ENCODE peak calls at places on chromosomes 6 and 20, in eight cellular contexts. C is B cell; Q is stimulated activated CD8-positive, alpha-beta memory T cell treated with anti-CD3 and anti-CD28 coated beads, Interleukin-7, amount 100 ng/mL, for 4 hours; Y is colonic mucosa; T is anterior cingulate cortex; E is SJSA1; G is NB4; M is effector CD4-positive, alpha-beta T cell. H is an unnamed sample.

GRCh38 chr6:157990321-157991066 is 8.8 kb downstream of the SYNJ2 start:
- DNase-seq in Q (peak; percentile 36), T (no peak), G (peak; percentile 99), Y (no peak), E (no peak), M (no peak), C (peak; percentile 56), H (no peak)

GRCh38 chr6:5086294-5086890 is 1.3 kb downstream of the PPP1R3G start:
- DNase-seq in C (no peak), E (no peak), Q (no peak), M (no peak), Y (no peak), T (no peak), G (no peak), H (no peak)

GRCh38 chr20:53202781-53203180 is 230.6 kb downstream of the TSHZ2 start:
- DNase-seq in C (no peak), Y (no peak), T (no peak), M (no peak), Q (no peak), E (no peak), G (no peak), H (no peak)

GRCh38 chr6:26594730-26595632 is 1.8 kb upstream of the ABT1 start:
- DNase-seq in M (no peak), G (peak; percentile 60), Y (no peak), E (no peak), T (no peak), Q (no peak), C (no peak), H (no peak)

GRCh38 chr6:16049178-16049577 is 79.7 kb upstream of the MYLIP start:
- DNase-seq in Y (no peak), G (no peak), C (no peak), Q (no peak), E (no peak), M (no peak), T (no peak), H (no peak)

GRCh38 chr20:59668926-59669325 is 64.6 kb downstream of the PHACTR3 start:
- DNase-seq in C (no peak), G (no peak), M (no peak), E (peak; percentile 22), Q (no peak), Y (no peak), T (no peak), H (no peak)

GRCh38 chr20:4151991-4152695 is 136.8 kb upstream of the RNF24 start:
- DNase-seq in M (no peak), C (no peak), G (peak; percentile 96), E (no peak), Q (no peak), Y (no peak), T (no peak), H (no peak)

GRCh38 chr6:29479560-29479959 is 8.2 kb downstream of the MAS1L start:
- DNase-seq in E (no peak), Y (no peak), G (no peak), Q (no peak), C (no peak), T (no peak), M (no peak), H (no peak)

GRCh38 chr6:106309766-106310373 is 15.7 kb downstream of the ATG5 start:
- DNase-seq in T (no peak), C (no peak), E (no peak), M (no peak), Y (no peak), G (no peak), Q (no peak), H (no peak)

GRCh38 chr6:35311390-35312075 is 13.9 kb downstream of the DEF6 start:
- DNase-seq in T (no peak), C (peak; percentile 47), M (peak; percentile 35), Q (peak; percentile 42), E (no peak), Y (no peak), G (peak; percentile 66), H (no peak)

GRCh38 chr6:146990821-146991798 is 213.1 kb upstream of the STXBP5 start:
- DNase-seq in Y (no peak), G (peak; percentile 43), T (no peak), E (no peak), C (no peak), M (no peak), Q (no peak), H (no peak)

H was measured in amygdala.